ENCODE peak calls at places on chromosomes 1 and 21, in four cellular contexts. J, B, L and F are unnamed samples.

GRCh38 chr1:116540088-116540487 is 30.7 kb downstream of the CD58 start:
- DNase-seq in J (no peak), B (no peak), L (no peak), F (no peak)

GRCh38 chr1:43509740-43510375 is 20.8 kb upstream of the PTPRF start:
- DNase-seq in L (no peak), B (no peak), J (no peak), F (no peak)

GRCh38 chr1:228374711-228375577 is 31.7 kb downstream of the TRIM11 start:
- DNase-seq in B (peak), J (peak), L (peak), F (no peak)

GRCh38 chr1:146036241-146036989 is 14.9 kb upstream of the HJV start:
- DNase-seq in L (no peak), J (no peak), B (no peak), F (no peak)

GRCh38 chr1:169885207-169885606 is 8.5 kb downstream of the SCYL3 start:
- DNase-seq in J (no peak), B (no peak), L (no peak), F (no peak)

GRCh38 chr1:58627221-58627620 is 50.2 kb upstream of the TACSTD2 start:
- DNase-seq in J (no peak), B (no peak), L (no peak), F (no peak)

GRCh38 chr1:51653127-51653526 is 36.2 kb downstream of the OSBPL9 start:
- DNase-seq in J (no peak), B (no peak), L (no peak), F (no peak)

GRCh38 chr1:25198731-25199231 is 33.5 kb downstream of the SYF2 start:
- DNase-seq in B (peak), L (no peak), J (no peak), F (no peak)

GRCh38 chr1:182598296-182598695 is 5.9 kb downstream of the RGS16 start:
- DNase-seq in B (no peak), L (no peak), J (no peak), F (no peak)

GRCh38 chr1:182601416-182601786 is 2.8 kb downstream of the RGS16 start:
- DNase-seq in J (no peak), L (peak), B (peak), F (no peak)

GRCh38 chr1:182600036-182600713 is 4.0 kb downstream of the RGS16 start:
- DNase-seq in J (no peak), B (no peak), L (no peak), F (no peak)

GRCh38 chr1:182600745-182601415 is 3.3 kb downstream of the RGS16 start:
- DNase-seq in J (no peak), B (no peak), L (no peak), F (no peak)

DNA sequence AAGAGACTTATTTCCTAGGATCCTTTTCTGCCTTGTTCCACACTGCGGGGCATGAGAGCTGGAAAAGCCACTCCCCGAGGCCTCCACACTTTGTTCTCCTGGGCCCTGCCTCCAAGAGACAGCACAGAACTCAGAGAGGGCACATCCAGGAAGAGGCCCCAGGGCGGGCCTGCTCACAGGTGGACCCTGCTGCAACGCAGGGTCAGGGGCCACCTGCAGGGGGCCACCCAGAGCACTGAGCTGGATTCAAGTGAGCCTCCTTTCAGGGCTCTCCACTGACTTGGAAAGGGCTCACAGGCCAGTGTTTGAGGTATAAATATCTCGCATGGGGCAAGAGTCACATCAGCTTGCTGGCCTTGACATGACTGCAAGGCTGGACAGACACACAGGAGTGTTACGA is 4.8 kb downstream of the RGS16 start:
- DNase-seq in L (no peak), B (no peak), J (no peak), F (no peak)
- H3K4me3 ChIP-seq in L (no peak), B (no peak), J (no peak), F (no peak)

GRCh38 chr1:214224605-214225354 is 56.2 kb upstream of the SMYD2 start:
- DNase-seq in J (no peak), B (no peak), L (peak), F (no peak)
- H3K4me3 ChIP-seq in J (peak), B (no peak), L (peak), F (peak)

GRCh38 chr21:40706806-40707205 is 140.2 kb downstream of the DSCAM start:
- DNase-seq in L (no peak), J (no peak), B (no peak), F (no peak)

GRCh38 chr21:40707271-40707670 is 139.7 kb downstream of the DSCAM start:
- DNase-seq in L (no peak), B (no peak), J (no peak), F (no peak)

GRCh38 chr21:40704141-40704540 is 142.8 kb downstream of the DSCAM start:
- DNase-seq in L (no peak), J (no peak), B (no peak), F (no peak)

GRCh38 chr21:40706161-40706560 is 140.8 kb downstream of the DSCAM start:
- DNase-seq in B (no peak), J (no peak), L (no peak), F (no peak)
- H3K4me3 ChIP-seq in B (no peak), J (no peak), L (no peak), F (no peak)

DNA sequence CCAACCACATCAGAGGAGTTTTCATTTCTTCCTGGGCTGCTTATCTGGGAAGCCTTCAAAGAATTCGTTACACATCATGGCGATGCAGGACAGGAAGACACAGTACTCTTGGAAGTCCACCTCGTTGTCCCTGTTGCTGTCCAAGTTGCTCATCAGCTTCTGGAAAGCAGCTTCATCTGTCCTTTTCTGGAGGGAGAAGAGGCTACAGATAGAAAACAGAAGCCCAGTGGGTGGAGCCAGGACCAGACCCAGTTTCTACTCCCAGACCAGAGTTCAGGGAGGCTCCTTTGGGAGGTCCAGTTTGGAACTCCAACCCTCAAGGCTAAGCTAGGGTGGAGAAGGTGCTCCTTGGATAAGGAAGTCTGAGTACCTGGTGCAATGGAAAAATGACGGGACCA is 1.9 kb downstream of the S100A4 start:
- DNase-seq in L (no peak), B (no peak), J (no peak), F (no peak)
- H3K4me3 ChIP-seq in L (no peak), B (no peak), J (peak), F (peak)

DNA sequence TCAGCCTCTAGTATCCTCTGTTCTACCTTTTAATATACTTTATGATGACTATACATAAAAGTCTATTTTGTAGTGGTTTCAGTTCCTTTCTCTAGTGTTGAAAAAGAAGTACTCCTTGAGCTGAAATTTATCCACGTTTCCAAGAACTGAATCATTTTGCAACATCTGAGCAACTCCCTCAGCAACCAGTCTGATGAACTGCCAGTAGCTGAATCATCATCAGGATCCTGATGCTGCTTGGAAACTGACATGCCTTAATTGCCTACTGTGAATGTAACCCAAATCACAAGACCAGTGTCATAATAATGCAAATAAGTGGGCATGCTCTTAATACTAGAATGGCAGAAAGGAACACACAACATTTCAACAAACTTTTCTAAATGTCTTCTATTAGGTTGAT is 103.3 kb downstream of the CYYR1 start:
- DNase-seq in L (peak), B (no peak), J (peak), F (peak)
- H3K4me3 ChIP-seq in L (no peak), B (no peak), J (no peak), F (no peak)

DNA sequence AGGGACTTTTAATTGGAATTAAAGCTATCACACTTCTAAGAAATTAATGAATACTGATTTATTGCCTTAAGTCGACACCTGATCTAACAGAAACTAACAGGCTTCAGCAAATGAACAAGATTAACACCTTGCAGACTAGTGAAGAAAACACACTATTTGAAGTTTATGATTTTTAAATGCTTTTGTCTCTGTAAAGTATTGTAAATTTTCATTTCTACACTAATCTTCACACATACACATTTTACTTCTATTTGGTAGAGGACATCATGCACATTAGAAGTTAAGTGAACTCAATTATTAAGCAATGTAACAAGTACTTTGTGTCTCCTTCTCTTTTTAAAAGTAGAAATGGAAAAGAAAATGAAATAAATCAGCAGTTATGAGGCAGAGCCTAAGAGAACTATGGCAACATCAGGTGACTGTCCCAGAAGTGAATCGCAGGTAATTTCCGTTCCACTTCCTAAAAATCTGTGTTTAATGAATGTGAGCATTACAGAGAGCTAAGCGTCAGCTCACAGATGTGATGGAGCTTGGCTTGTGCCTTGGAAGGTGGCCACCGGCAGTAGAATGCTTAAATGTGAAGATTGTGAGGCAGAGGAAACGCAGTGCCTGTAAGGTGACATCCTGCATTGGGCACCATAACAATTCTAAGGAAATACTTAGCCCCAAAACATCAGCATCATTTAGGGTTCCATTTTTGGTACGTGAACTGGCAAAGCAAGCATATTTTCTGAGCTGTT is 1.2 kb downstream of the PRMT2 start:
- DNase-seq in B (no peak), L (no peak), J (no peak), F (no peak)
- H3K4me3 ChIP-seq in B (peak), L (peak), J (peak), F (peak)